ENCODE peak calls at places on chromosomes 12 and 14, in four cellular contexts. D is uterus, A is breast epithelium, G is IMR-90. L is an unnamed sample. For H3K9me3 and H3K27me3, the result is how much of the 10 kb centered on the place peaks cover.

GRCh38 chr14:101875726-101876268 is 88.6 kb upstream of the DYNC1H1 start:
- DNase-seq in D (no peak), A (no peak), G (no peak), L (no peak)

GRCh38 chr12:39623919-39624318 is 4.3 kb upstream of the ABCD2 start:
- DNase-seq in D (no peak), G (no peak), A (no peak), L (no peak)

GRCh38 chr12:109927622-109928021 is 27.5 kb downstream of the TCHP start:
- DNase-seq in D (no peak), G (peak), A (peak), L (peak)

GRCh38 chr12:10722905-10723866 is at the start of gene YBX3:
- DNase-seq in D (peak), A (peak), G (peak), L (peak)

GRCh38 chr12:71725011-71725410 is 29.7 kb upstream of the RAB21 start:
- DNase-seq in G (no peak), A (no peak), D (no peak), L (no peak)

GRCh38 chr14:32407170-32407569 is 78.1 kb downstream of the AKAP6 start:
- DNase-seq in D (no peak), A (no peak), G (peak), L (no peak)

GRCh38 chr14:92615451-92615850 is 101.9 kb downstream of the RIN3 start:
- DNase-seq in G (no peak), A (no peak), D (no peak), L (no peak)

GRCh38 chr12:49962861-49963765 is 1.4 kb downstream of the AQP5 start:
- DNase-seq in D (no peak), A (peak), G (no peak), L (peak)

GRCh38 chr14:61556455-61556854 is 138.9 kb upstream of the HIF1A start:
- DNase-seq in D (no peak), A (no peak), G (no peak), L (no peak)

GRCh38 chr12:52380271-52380694 is 5.2 kb downstream of the KRT84 start:
- DNase-seq in G (no peak), D (no peak), A (peak), L (peak)

GRCh38 chr14:85853996-85854526 is 324.1 kb downstream of the FLRT2 start:
- DNase-seq in A (no peak), G (no peak), D (no peak), L (no peak)

GRCh38 chr14:104335611-104336010 is 197.2 kb downstream of the KIF26A start:
- DNase-seq in G (no peak), D (no peak), A (peak), L (no peak)

GRCh38 chr12:30990776-30991175 is 64.2 kb downstream of the TSPAN11 start:
- DNase-seq in G (no peak), D (no peak), A (no peak), L (no peak)

GRCh38 chr12:93243689-93244513 is 133.8 kb upstream of the NUDT4 start:
- DNase-seq in D (peak), A (no peak), G (peak), L (no peak)

GRCh38 chr12:6758511-6758910 is 5.6 kb upstream of the MLF2 start:
- DNase-seq in D (no peak), A (no peak), G (no peak), L (no peak)

GRCh38 chr14:69475194-69475818 is 9.2 kb upstream of the PLEKHD1 start:
- DNase-seq in D (no peak), A (no peak), G (peak), L (peak)

GRCh38 chr14:77039285-77040058 is 11.0 kb upstream of the IRF2BPL start:
- DNase-seq in D (peak), G (peak), A (no peak), L (no peak)

GRCh38 chr12:88247241-88247643 is 105.1 kb downstream of the TMTC3 start:
- DNase-seq in G (peak), D (no peak), A (no peak), L (peak)

GRCh38 chr14:68744613-68745012 is 48.3 kb downstream of the ZFP36L1 start:
- DNase-seq in G (no peak), A (no peak), D (no peak), L (no peak)

GRCh38 chr12:22990501-22990900 is 365.5 kb downstream of the ETNK1 start:
- DNase-seq in G (no peak), D (no peak), A (no peak), L (no peak)

GRCh38 chr14:54493293-54493692 is 4.5 kb upstream of the GMFB start:
- DNase-seq in A (no peak), D (no peak), G (no peak), L (no peak)

GRCh38 chr14:96304956-96305355 is 48.9 kb downstream of the BDKRB1 start:
- DNase-seq in G (no peak), A (no peak), D (no peak), L (no peak)

GRCh38 chr14:100239200-100239839 is 376 bp downstream of the YY1 start:
- DNase-seq in D (peak), G (no peak), A (no peak), L (peak)

GRCh38 chr12:75724913-75725312 is 213.5 kb upstream of the KRR1 start:
- DNase-seq in A (no peak), G (peak), D (peak), L (peak)

GRCh38 chr12:571795-572531 is 91.3 kb downstream of the NINJ2 start:
- DNase-seq in G (no peak), A (peak), D (no peak), L (peak)

GRCh38 chr12:570237-570925 is 92.9 kb downstream of the NINJ2 start:
- DNase-seq in D (peak), G (peak), A (peak), L (peak)

GRCh38 chr12:572532-572899 is 90.7 kb downstream of the NINJ2 start:
- DNase-seq in D (no peak), G (peak), A (peak), L (peak)

GRCh38 chr12:569803-570236 is 93.4 kb downstream of the NINJ2 start:
- DNase-seq in D (peak), A (peak), G (peak), L (peak)

GRCh38 chr12:570949-571794 is 92.1 kb downstream of the NINJ2 start:
- DNase-seq in A (peak), D (peak), G (peak), L (peak)
- H3K4me3 ChIP-seq in A (peak), D (peak), G (peak), L (peak)

GRCh38 chr14:38129705-38130104 is 78.0 kb upstream of the SSTR1 start:
- DNase-seq in A (no peak), D (no peak), G (no peak), L (no peak)

GRCh38 chr14:38135096-38135495 is 72.6 kb upstream of the SSTR1 start:
- DNase-seq in A (no peak), G (no peak), D (no peak), L (no peak)

GRCh38 chr14:38138581-38139138 is 69.0 kb upstream of the SSTR1 start:
- DNase-seq in G (peak), A (no peak), D (no peak), L (peak)

GRCh38 chr14:38137005-38137404 is 70.7 kb upstream of the SSTR1 start:
- DNase-seq in G (peak), A (no peak), D (no peak), L (peak)

GRCh38 chr14:38134631-38135030 is 73.1 kb upstream of the SSTR1 start:
- DNase-seq in D (no peak), G (no peak), A (no peak), L (no peak)
- H3K9me3 ChIP-seq in D (under half), G (under half), A (under half), L (under half)

GRCh38 chr14:24859559-24859958 is 190.4 kb downstream of the STXBP6 start:
- DNase-seq in A (no peak), G (no peak), D (no peak), L (no peak)
- H3K27me3 ChIP-seq in A (under half), G (under half), D (under half), L (under half)

DNA sequence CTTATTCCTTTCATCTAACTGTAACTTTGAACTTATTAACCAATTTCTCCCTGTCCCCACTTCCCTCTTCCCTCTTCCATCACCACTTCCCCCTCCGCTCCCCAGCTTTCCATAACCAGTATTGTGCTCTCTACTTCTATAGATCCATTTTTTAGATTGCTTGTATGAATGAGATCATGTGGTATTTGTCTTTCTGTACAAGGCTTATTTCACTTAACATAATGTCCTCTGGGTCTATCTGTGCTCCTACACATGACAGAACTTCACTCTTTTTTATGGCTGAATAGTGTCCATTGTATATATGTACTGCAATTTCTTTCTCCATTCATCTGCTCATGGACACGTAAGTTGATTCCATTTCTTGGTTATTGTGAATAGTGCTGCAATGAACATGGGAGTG is 14.4 kb downstream of the ERP27 start:
- DNase-seq in D (no peak), G (no peak), A (no peak), L (no peak)
- H3K4me3 ChIP-seq in D (no peak), G (no peak), A (no peak), L (no peak)

L was measured in MG63.